ENCODE peak calls at places on chromosomes 13 and 19, in eight cellular contexts. One of them, this sample, is unnamed. For H3K36me3, the result is how much of the 10 kb centered on the place peaks cover.

GRCh38 chr13:109136873-109137272 is 507.5 kb downstream of the MYO16 start:
- DNase-seq in cardiac muscle cell: no peak
- DNase-seq in thoracic aorta: no peak
- DNase-seq in tibial nerve: no peak
- DNase-seq in GM23338: no peak
- DNase-seq in mammary epithelial cell: no peak
- DNase-seq in CD8-positive, alpha-beta T cell: no peak
- DNase-seq in adrenal gland: no peak
- DNase-seq in this sample: no peak

GRCh38 chr13:32261567-32261966 is 53.6 kb downstream of the ZAR1L start:
- DNase-seq in cardiac muscle cell: peak
- DNase-seq in thoracic aorta: peak
- DNase-seq in tibial nerve: peak
- DNase-seq in GM23338: no peak
- DNase-seq in mammary epithelial cell: peak
- DNase-seq in CD8-positive, alpha-beta T cell: no peak
- DNase-seq in adrenal gland: peak
- DNase-seq in this sample: no peak

GRCh38 chr13:35143123-35143522 is 201.1 kb downstream of the NBEA start:
- DNase-seq in cardiac muscle cell: no peak
- DNase-seq in thoracic aorta: no peak
- DNase-seq in tibial nerve: no peak
- DNase-seq in GM23338: no peak
- DNase-seq in mammary epithelial cell: peak
- DNase-seq in CD8-positive, alpha-beta T cell: no peak
- DNase-seq in adrenal gland: no peak
- DNase-seq in this sample: no peak

GRCh38 chr19:44756089-44756562 is 7.6 kb downstream of the BCL3 start:
- DNase-seq in cardiac muscle cell: no peak
- DNase-seq in thoracic aorta: no peak
- DNase-seq in tibial nerve: no peak
- DNase-seq in GM23338: no peak
- DNase-seq in mammary epithelial cell: no peak
- DNase-seq in CD8-positive, alpha-beta T cell: no peak
- DNase-seq in adrenal gland: no peak
- DNase-seq in this sample: no peak

GRCh38 chr19:35879770-35880317 is 11.5 kb downstream of the APLP1 start:
- DNase-seq in cardiac muscle cell: peak
- DNase-seq in thoracic aorta: peak
- DNase-seq in tibial nerve: peak
- DNase-seq in GM23338: peak
- DNase-seq in mammary epithelial cell: peak
- DNase-seq in CD8-positive, alpha-beta T cell: peak
- DNase-seq in adrenal gland: peak
- DNase-seq in this sample: peak

GRCh38 chr13:75359266-75359665 is 122.7 kb downstream of the TBC1D4 start:
- DNase-seq in cardiac muscle cell: peak
- DNase-seq in thoracic aorta: no peak
- DNase-seq in tibial nerve: no peak
- DNase-seq in GM23338: peak
- DNase-seq in mammary epithelial cell: peak
- DNase-seq in CD8-positive, alpha-beta T cell: no peak
- DNase-seq in adrenal gland: no peak
- DNase-seq in this sample: no peak

GRCh38 chr19:34253711-34254551 is 423 bp upstream of the GARRE1 start:
- DNase-seq in cardiac muscle cell: no peak
- DNase-seq in thoracic aorta: peak
- DNase-seq in tibial nerve: peak
- DNase-seq in GM23338: peak
- DNase-seq in mammary epithelial cell: no peak
- DNase-seq in CD8-positive, alpha-beta T cell: peak
- DNase-seq in adrenal gland: peak
- DNase-seq in this sample: no peak

GRCh38 chr13:111267784-111268183 is 52.7 kb upstream of the TEX29 start:
- DNase-seq in cardiac muscle cell: no peak
- DNase-seq in thoracic aorta: no peak
- DNase-seq in tibial nerve: no peak
- DNase-seq in GM23338: no peak
- DNase-seq in mammary epithelial cell: no peak
- DNase-seq in CD8-positive, alpha-beta T cell: no peak
- DNase-seq in adrenal gland: no peak
- DNase-seq in this sample: no peak

GRCh38 chr13:76223999-76224398 is 587.9 kb downstream of the LMO7 start:
- DNase-seq in cardiac muscle cell: no peak
- DNase-seq in thoracic aorta: no peak
- DNase-seq in tibial nerve: no peak
- DNase-seq in GM23338: no peak
- DNase-seq in mammary epithelial cell: no peak
- DNase-seq in CD8-positive, alpha-beta T cell: no peak
- DNase-seq in adrenal gland: no peak
- DNase-seq in this sample: no peak

GRCh38 chr19:46670874-46671273 is 9.9 kb upstream of the DACT3 start:
- DNase-seq in cardiac muscle cell: no peak
- DNase-seq in thoracic aorta: no peak
- DNase-seq in tibial nerve: no peak
- DNase-seq in GM23338: no peak
- DNase-seq in mammary epithelial cell: no peak
- DNase-seq in CD8-positive, alpha-beta T cell: no peak
- DNase-seq in adrenal gland: no peak
- DNase-seq in this sample: no peak

GRCh38 chr13:51826606-51827005 is 18.4 kb downstream of the TMEM272 start:
- DNase-seq in cardiac muscle cell: peak
- DNase-seq in thoracic aorta: no peak
- DNase-seq in tibial nerve: no peak
- DNase-seq in GM23338: no peak
- DNase-seq in mammary epithelial cell: peak
- DNase-seq in CD8-positive, alpha-beta T cell: no peak
- DNase-seq in adrenal gland: no peak
- DNase-seq in this sample: no peak

GRCh38 chr19:50500060-50500752 is 10.8 kb downstream of the JOSD2 start:
- DNase-seq in cardiac muscle cell: no peak
- DNase-seq in thoracic aorta: no peak
- DNase-seq in tibial nerve: no peak
- DNase-seq in GM23338: peak
- DNase-seq in mammary epithelial cell: no peak
- DNase-seq in CD8-positive, alpha-beta T cell: no peak
- DNase-seq in adrenal gland: no peak
- DNase-seq in this sample: no peak

GRCh38 chr13:35965226-35965927 is 165.8 kb downstream of the DCLK1 start:
- DNase-seq in cardiac muscle cell: no peak
- DNase-seq in thoracic aorta: no peak
- DNase-seq in tibial nerve: no peak
- DNase-seq in GM23338: no peak
- DNase-seq in mammary epithelial cell: no peak
- DNase-seq in CD8-positive, alpha-beta T cell: no peak
- DNase-seq in adrenal gland: no peak
- DNase-seq in this sample: no peak

DNA sequence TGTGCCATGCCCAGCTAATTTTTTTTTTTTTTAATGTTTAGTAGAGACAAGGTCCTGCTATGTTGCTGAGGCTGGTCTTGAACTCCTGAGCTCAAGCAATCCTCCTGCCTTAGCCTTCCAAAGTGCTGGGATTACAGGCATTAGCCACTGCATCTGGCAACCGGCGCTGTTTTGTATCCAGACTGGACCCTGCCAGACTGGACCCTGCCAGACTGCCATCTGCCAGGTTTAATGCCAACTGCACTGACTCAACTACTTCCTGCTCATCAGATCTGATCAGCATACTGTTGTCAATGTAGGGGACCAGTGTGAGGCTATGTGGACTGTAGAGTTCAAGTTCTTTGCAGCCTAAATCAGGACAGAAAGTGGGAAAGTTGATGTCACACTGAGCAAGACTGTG is 36.6 kb upstream of the ATP1A3 start:
- DNase-seq in cardiac muscle cell: no peak
- DNase-seq in thoracic aorta: no peak
- DNase-seq in tibial nerve: no peak
- DNase-seq in GM23338: no peak
- DNase-seq in mammary epithelial cell: no peak
- DNase-seq in CD8-positive, alpha-beta T cell: no peak
- DNase-seq in adrenal gland: no peak
- DNase-seq in this sample: no peak
- H3K36me3 ChIP-seq in cardiac muscle cell: under half
- H3K36me3 ChIP-seq in thoracic aorta: under half
- H3K36me3 ChIP-seq in tibial nerve: under half
- H3K36me3 ChIP-seq in GM23338: under half
- H3K36me3 ChIP-seq in mammary epithelial cell: under half
- H3K36me3 ChIP-seq in CD8-positive, alpha-beta T cell: under half
- H3K36me3 ChIP-seq in adrenal gland: under half
- H3K36me3 ChIP-seq in this sample: under half

DNA sequence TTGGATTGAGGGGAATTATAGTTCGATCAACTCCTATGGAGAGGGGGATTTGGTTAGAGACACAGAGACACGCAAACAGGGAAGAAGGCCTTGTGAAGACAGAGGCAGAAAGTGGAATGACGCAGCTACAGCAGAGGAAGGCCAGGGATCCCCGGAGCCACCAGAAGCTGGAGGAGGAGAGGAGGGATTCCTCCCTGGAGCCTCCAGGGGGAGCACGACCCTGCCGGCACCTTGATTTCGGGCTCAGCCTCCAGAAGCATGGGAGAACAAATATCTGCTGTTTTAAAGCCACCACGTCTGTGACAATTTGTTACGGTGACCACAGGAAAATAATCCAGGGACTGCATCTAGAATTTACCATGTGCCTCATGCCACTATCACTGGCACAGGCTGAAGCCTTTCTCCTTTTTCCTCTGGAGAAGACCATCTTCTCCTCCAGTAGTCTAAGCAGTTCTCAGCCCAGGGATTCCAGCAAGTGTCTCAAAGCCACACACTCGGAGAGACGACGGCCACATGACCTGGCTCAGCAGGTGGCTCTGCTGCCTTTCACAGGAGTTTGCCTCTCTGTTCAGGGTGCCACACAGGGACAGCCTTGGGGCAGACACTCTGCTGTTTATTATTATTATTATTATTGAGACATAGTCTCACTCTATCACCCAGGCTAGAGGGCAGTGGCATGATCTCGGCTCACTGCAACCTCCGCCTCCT is 39.9 kb upstream of the CCNE1 start:
- DNase-seq in cardiac muscle cell: peak
- DNase-seq in thoracic aorta: no peak
- DNase-seq in tibial nerve: peak
- DNase-seq in GM23338: peak
- DNase-seq in mammary epithelial cell: peak
- DNase-seq in CD8-positive, alpha-beta T cell: peak
- DNase-seq in adrenal gland: peak
- DNase-seq in this sample: no peak
- TF ChIP-seq CTCF in cardiac muscle cell: peak
- TF ChIP-seq CTCF in thoracic aorta: peak
- TF ChIP-seq CTCF in tibial nerve: peak
- TF ChIP-seq CTCF in GM23338: peak
- TF ChIP-seq CTCF in mammary epithelial cell: peak
- TF ChIP-seq CTCF in CD8-positive, alpha-beta T cell: peak
- TF ChIP-seq CTCF in adrenal gland: peak
- TF ChIP-seq CTCF in this sample: peak

DNA sequence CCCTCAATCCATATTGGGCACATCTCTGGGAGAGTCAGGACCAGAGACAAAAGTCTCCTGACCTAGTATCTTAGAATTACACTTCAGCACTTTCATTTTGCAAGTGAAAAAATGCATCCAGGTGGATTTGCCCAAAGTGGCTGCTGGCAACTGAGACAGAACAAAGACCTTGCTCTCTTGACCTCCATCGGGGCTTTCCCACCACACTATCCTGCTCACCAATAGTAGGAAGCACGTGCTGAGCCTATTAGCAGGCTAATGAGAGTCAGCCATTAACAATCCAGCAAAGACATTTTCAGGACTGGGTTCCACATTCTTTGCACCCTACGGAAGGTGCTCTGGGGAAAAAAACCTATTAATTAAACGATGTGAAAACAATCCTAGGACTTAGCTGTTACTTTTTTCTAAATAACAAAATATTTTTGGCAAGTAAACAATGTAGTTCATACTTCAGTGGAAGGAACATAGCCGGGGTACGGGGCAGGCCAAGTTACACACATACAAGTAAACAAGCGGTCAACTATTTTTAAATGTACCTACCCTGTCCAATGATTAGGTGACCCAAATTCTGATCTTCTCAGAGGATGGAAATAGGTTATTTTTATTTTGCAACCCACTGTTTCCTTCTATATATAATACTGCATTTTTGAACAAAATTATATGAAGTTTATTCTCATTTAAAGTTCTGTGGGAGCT is 78.6 kb downstream of the CDADC1 start:
- DNase-seq in cardiac muscle cell: no peak
- DNase-seq in thoracic aorta: no peak
- DNase-seq in tibial nerve: no peak
- DNase-seq in GM23338: no peak
- DNase-seq in mammary epithelial cell: no peak
- DNase-seq in CD8-positive, alpha-beta T cell: no peak
- DNase-seq in adrenal gland: no peak
- DNase-seq in this sample: no peak
- H3K27ac ChIP-seq in cardiac muscle cell: no peak
- H3K27ac ChIP-seq in thoracic aorta: peak
- H3K27ac ChIP-seq in tibial nerve: no peak
- H3K27ac ChIP-seq in GM23338: no peak
- H3K27ac ChIP-seq in mammary epithelial cell: no peak
- H3K27ac ChIP-seq in CD8-positive, alpha-beta T cell: no peak
- H3K27ac ChIP-seq in adrenal gland: no peak
- H3K27ac ChIP-seq in this sample: no peak

GRCh38 chr13:44211286-44211685 is 162.3 kb upstream of the SERP2 start:
- DNase-seq in cardiac muscle cell: no peak
- DNase-seq in thoracic aorta: no peak
- DNase-seq in tibial nerve: no peak
- DNase-seq in GM23338: no peak
- DNase-seq in mammary epithelial cell: no peak
- DNase-seq in CD8-positive, alpha-beta T cell: no peak
- DNase-seq in adrenal gland: no peak
- DNase-seq in this sample: no peak

GRCh38 chr13:44212633-44213387 is 160.8 kb upstream of the SERP2 start:
- DNase-seq in cardiac muscle cell: peak
- DNase-seq in thoracic aorta: no peak
- DNase-seq in tibial nerve: no peak
- DNase-seq in GM23338: peak
- DNase-seq in mammary epithelial cell: no peak
- DNase-seq in CD8-positive, alpha-beta T cell: no peak
- DNase-seq in adrenal gland: no peak
- DNase-seq in this sample: no peak

GRCh38 chr13:44207476-44207875 is 166.1 kb upstream of the SERP2 start:
- DNase-seq in cardiac muscle cell: no peak
- DNase-seq in thoracic aorta: no peak
- DNase-seq in tibial nerve: no peak
- DNase-seq in GM23338: no peak
- DNase-seq in mammary epithelial cell: peak
- DNase-seq in CD8-positive, alpha-beta T cell: no peak
- DNase-seq in adrenal gland: no peak
- DNase-seq in this sample: no peak

GRCh38 chr13:44211753-44212152 is 161.9 kb upstream of the SERP2 start:
- DNase-seq in cardiac muscle cell: no peak
- DNase-seq in thoracic aorta: no peak
- DNase-seq in tibial nerve: no peak
- DNase-seq in GM23338: no peak
- DNase-seq in mammary epithelial cell: no peak
- DNase-seq in CD8-positive, alpha-beta T cell: no peak
- DNase-seq in adrenal gland: no peak
- DNase-seq in this sample: no peak

DNA sequence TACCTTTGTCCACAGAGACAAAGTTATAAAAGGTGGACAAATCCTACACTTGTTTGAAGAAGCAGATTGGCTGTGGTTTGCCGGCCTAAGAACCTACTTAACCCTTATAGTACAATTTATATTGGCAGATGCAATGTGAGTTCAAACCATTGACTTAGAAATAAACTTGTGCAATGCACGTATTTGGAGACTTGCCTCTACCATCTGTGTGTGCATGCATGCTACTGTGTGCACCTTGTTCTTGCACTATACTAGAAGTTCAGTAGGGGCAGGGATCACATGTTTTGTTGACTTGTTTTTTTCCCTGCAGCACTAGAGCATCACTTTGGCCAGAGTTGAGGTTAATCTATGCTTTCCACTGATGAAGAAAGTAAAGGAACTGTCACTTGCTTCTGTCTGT is 163.1 kb upstream of the SERP2 start:
- DNase-seq in cardiac muscle cell: no peak
- DNase-seq in thoracic aorta: no peak
- DNase-seq in tibial nerve: no peak
- DNase-seq in GM23338: no peak
- DNase-seq in mammary epithelial cell: no peak
- DNase-seq in CD8-positive, alpha-beta T cell: no peak
- DNase-seq in adrenal gland: no peak
- DNase-seq in this sample: no peak
- H3K36me3 ChIP-seq in cardiac muscle cell: under half
- H3K36me3 ChIP-seq in thoracic aorta: under half
- H3K36me3 ChIP-seq in tibial nerve: under half
- H3K36me3 ChIP-seq in GM23338: under half
- H3K36me3 ChIP-seq in mammary epithelial cell: under half
- H3K36me3 ChIP-seq in CD8-positive, alpha-beta T cell: under half
- H3K36me3 ChIP-seq in adrenal gland: under half
- H3K36me3 ChIP-seq in this sample: under half